ENCODE peak calls at places on chromosomes 13 and 19, in ten cellular contexts. M, W, L, O, A, U, P, F, X and Q are unnamed samples. For H3K36me3, the result is how much of the 10 kb centered on the place peaks cover.

GRCh38 chr13:110309159-110309476 is 2.0 kb downstream of the COL4A2 start:
- DNase-seq in M (no peak), W (no peak), L (no peak), O (no peak), A (no peak), U (peak), P (no peak), F (no peak), X (peak), Q (no peak)

GRCh38 chr13:110396476-110396875 is 89.4 kb downstream of the COL4A2 start:
- DNase-seq in M (no peak), W (no peak), L (no peak), O (no peak), A (no peak), U (no peak), P (no peak), F (no peak), X (no peak), Q (no peak)

GRCh38 chr19:6030214-6030507 is 52.2 kb upstream of the RANBP3 start:
- DNase-seq in M (no peak), W (no peak), L (peak), O (no peak), A (peak), U (no peak), P (no peak), F (no peak), X (no peak), Q (no peak)

GRCh38 chr19:56152644-56153043 is 11.6 kb downstream of the ZNF444 start:
- DNase-seq in M (no peak), W (no peak), L (no peak), O (no peak), A (no peak), U (no peak), P (no peak), F (no peak), X (no peak), Q (no peak)

GRCh38 chr19:15841875-15842569 is 26.6 kb upstream of the OR10H1 start:
- DNase-seq in M (no peak), W (no peak), L (no peak), O (no peak), A (no peak), U (no peak), P (no peak), F (no peak), X (peak), Q (no peak)

GRCh38 chr19:55340784-55341147 is 1.1 kb downstream of the KMT5C start:
- DNase-seq in M (no peak), W (no peak), L (no peak), O (peak), A (no peak), U (no peak), P (peak), F (no peak), X (no peak), Q (no peak)

GRCh38 chr19:10817291-10818038 is 18.5 kb downstream of the TMED1 start:
- DNase-seq in M (no peak), W (no peak), L (peak), O (peak), A (no peak), U (peak), P (peak), F (peak), X (peak), Q (no peak)

GRCh38 chr19:47863514-47863936 is 4.5 kb downstream of the TPRX2 start:
- DNase-seq in M (peak), W (peak), L (peak), O (peak), A (peak), U (peak), P (peak), F (peak), X (peak), Q (peak)

GRCh38 chr19:16628984-16629691 is 1.1 kb upstream of the MED26 start:
- DNase-seq in M (no peak), W (peak), L (peak), O (peak), A (no peak), U (peak), P (peak), F (peak), X (no peak), Q (no peak)

GRCh38 chr19:31350693-31351211 is 1.5 kb upstream of the TSHZ3 start:
- DNase-seq in M (no peak), W (no peak), L (peak), O (peak), A (peak), U (no peak), P (peak), F (peak), X (peak), Q (peak)

GRCh38 chr19:4575978-4576933 is 16.8 kb upstream of the SEMA6B start:
- DNase-seq in M (peak), W (peak), L (peak), O (peak), A (peak), U (peak), P (peak), F (peak), X (no peak), Q (peak)

GRCh38 chr13:19573072-19573716 is 11.9 kb upstream of the TPTE2 start:
- DNase-seq in M (no peak), W (no peak), L (no peak), O (no peak), A (no peak), U (no peak), P (no peak), F (no peak), X (no peak), Q (no peak)

GRCh38 chr13:91520952-91521351 is 122.5 kb downstream of the GPC5 start:
- DNase-seq in M (no peak), W (no peak), L (no peak), O (no peak), A (no peak), U (no peak), P (no peak), F (no peak), X (no peak), Q (no peak)

GRCh38 chr13:36130542-36131214 is 504 bp downstream of the DCLK1 start:
- DNase-seq in M (no peak), W (no peak), L (no peak), O (no peak), A (no peak), U (peak), P (peak), F (peak), X (peak), Q (peak)

GRCh38 chr13:65090191-65090590 is 2139.9 kb downstream of the PCDH9 start:
- DNase-seq in M (no peak), W (no peak), L (no peak), O (no peak), A (no peak), U (no peak), P (no peak), F (no peak), X (no peak), Q (no peak)

GRCh38 chr13:50124536-50125305 is 109.5 kb downstream of the KCNRG start:
- DNase-seq in M (peak), W (peak), L (peak), O (peak), A (peak), U (peak), P (peak), F (peak), X (peak), Q (peak)

GRCh38 chr13:101474419-101474957 is 22.0 kb downstream of the ITGBL1 start:
- DNase-seq in M (no peak), W (no peak), L (peak), O (no peak), A (peak), U (no peak), P (no peak), F (no peak), X (peak), Q (no peak)

GRCh38 chr19:31349160-31349881 is at the start of gene TSHZ3:
- DNase-seq in M (peak), W (no peak), L (peak), O (peak), A (peak), U (peak), P (peak), F (peak), X (peak), Q (peak)

GRCh38 chr19:55657004-55657747 is 2.3 kb downstream of the U2AF2 start:
- DNase-seq in M (no peak), W (no peak), L (no peak), O (no peak), A (peak), U (no peak), P (no peak), F (no peak), X (no peak), Q (no peak)

GRCh38 chr13:35720690-35721554 is 244.4 kb upstream of the MAB21L1 start:
- DNase-seq in M (no peak), W (peak), L (peak), O (peak), A (peak), U (peak), P (peak), F (peak), X (no peak), Q (peak)

GRCh38 chr19:30160996-30161655 is 211.1 kb upstream of the ZNF536 start:
- DNase-seq in M (no peak), W (no peak), L (no peak), O (no peak), A (no peak), U (no peak), P (no peak), F (peak), X (no peak), Q (no peak)

GRCh38 chr19:7994114-7994513 is 11.3 kb downstream of the ELAVL1 start:
- DNase-seq in M (no peak), W (peak), L (no peak), O (no peak), A (no peak), U (no peak), P (no peak), F (no peak), X (no peak), Q (peak)

GRCh38 chr19:7995756-7996155 is 9.7 kb downstream of the ELAVL1 start:
- DNase-seq in M (no peak), W (no peak), L (no peak), O (no peak), A (no peak), U (no peak), P (no peak), F (no peak), X (no peak), Q (no peak)

GRCh38 chr19:7994923-7995682 is 10.3 kb downstream of the ELAVL1 start:
- DNase-seq in M (no peak), W (no peak), L (peak), O (no peak), A (no peak), U (no peak), P (no peak), F (no peak), X (no peak), Q (no peak)

GRCh38 chr19:7992575-7992974 is 12.9 kb downstream of the ELAVL1 start:
- DNase-seq in M (no peak), W (no peak), L (no peak), O (no peak), A (peak), U (no peak), P (no peak), F (no peak), X (no peak), Q (no peak)

DNA sequence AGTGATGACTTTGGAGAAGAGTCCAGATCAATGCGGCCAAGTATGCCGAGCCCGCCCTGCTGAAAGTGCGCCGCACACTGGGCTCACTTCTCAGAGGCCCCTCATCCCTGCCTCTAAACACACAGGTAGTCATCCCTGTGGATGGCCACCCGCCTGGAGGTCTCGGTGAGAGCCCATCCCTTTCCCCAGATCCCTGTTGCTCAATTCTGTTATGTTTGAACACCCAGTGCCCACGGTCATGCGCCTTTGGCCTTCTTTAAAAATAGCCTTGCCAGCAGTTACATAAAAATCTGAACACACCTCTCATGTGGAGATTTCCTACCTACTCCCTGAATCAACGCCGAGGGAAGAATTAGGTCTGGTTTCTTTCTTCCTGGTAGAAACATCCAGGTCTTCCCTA is 11.9 kb downstream of the ELAVL1 start:
- DNase-seq in M (no peak), W (no peak), L (no peak), O (no peak), A (no peak), U (no peak), P (no peak), F (peak), X (no peak), Q (no peak)
- H3K36me3 ChIP-seq in M (under half), W (half or more), L (under half), O (under half), A (under half), U (under half), P (under half), F (under half), X (under half), Q (under half)

DNA sequence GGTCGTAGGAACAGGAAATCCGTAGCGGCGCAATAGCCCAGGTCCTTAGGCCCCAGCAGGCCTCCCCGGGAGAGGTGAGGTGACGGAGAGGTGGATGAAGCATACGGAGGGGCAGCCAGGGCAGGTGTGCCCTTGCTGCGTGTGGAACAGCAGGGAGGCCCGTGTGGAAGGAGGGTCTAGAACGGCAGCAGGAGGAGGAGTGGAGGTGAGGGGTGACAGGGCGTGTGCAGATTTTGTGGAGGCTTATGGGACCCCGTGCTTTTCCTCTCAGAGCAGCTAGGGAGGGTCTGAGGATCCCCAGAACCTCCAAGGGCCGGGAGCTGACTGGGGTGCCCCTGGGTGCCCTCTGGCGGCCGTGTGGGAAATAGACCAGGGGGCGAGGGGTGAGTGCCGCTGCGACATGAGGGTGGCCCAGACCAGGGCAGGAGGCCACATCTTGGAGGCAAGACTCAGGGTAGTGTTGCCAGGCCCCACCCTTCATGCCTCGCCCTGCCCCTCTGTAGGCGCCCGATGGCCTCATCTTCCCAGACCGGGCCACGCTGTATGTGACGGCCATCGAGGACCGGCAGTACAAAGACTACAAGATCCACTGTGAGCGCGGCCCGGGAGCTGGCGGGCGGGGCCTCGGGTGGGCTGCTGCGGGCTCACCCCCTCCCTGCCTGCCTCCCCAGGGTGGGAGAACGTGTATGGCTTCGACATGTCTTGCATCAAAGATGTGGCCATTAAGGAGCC is 5.0 kb upstream of the ADM5 start:
- DNase-seq in M (no peak), W (no peak), L (no peak), O (no peak), A (peak), U (no peak), P (peak), F (peak), X (no peak), Q (peak)
- H3K36me3 ChIP-seq in M (under half), W (half or more), L (under half), O (under half), A (half or more), U (half or more), P (under half), F (half or more), X (half or more), Q (under half)

DNA sequence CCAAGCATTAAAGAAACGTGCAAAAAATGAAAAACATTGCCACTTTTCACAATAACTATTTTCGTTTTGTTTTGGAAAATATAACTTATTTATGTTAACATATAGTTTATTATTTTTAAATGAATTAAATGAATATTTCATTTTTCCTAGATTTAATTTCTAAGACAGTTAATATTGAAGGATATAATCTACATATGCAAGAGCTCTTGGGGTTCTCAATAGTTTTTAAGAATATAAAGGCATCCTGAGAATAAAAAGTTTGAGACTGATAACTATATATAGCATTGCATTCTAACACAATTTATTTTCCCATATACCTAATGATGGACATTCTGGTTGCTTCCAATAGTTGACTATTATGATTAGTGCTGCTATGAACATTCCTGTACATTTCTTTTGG is 19.9 kb downstream of the ZNF461 start:
- DNase-seq in M (no peak), W (no peak), L (no peak), O (no peak), A (no peak), U (no peak), P (no peak), F (no peak), X (no peak), Q (no peak)
- H3K36me3 ChIP-seq in M (half or more), W (under half), L (under half), O (under half), A (half or more), U (half or more), P (half or more), F (half or more), X (half or more), Q (under half)

GRCh38 chr19:49657493-49658138 is 8.0 kb downstream of the IRF3 start:
- DNase-seq in M (no peak), W (no peak), L (no peak), O (no peak), A (no peak), U (no peak), P (no peak), F (no peak), X (no peak), Q (no peak)
- H3K36me3 ChIP-seq in M (half or more), W (half or more), L (half or more), O (under half), A (half or more), U (half or more), P (under half), F (half or more), X (half or more), Q (half or more)

GRCh38 chr13:79989251-79989661 is 351.7 kb downstream of the SPRY2 start:
- DNase-seq in M (no peak), W (no peak), L (peak), O (peak), A (peak), U (no peak), P (no peak), F (no peak), X (no peak), Q (no peak)
- H3K36me3 ChIP-seq in M (under half), W (under half), L (under half), O (under half), A (under half), U (under half), P (under half), F (under half), X (under half), Q (under half)